ENCODE peak calls at places on chromosome 7, in five cellular contexts. A, Y, P, I and E are unnamed samples. For H3K27me3 and H3K4me1, the result is how much of the 10 kb centered on the place peaks cover.

GRCh38 chr7:69430502-69431145 is 167.7 kb upstream of the AUTS2 start:
- DNase-seq in Y (no peak), I (no peak), P (no peak), A (no peak), E (no peak)

GRCh38 chr7:99352247-99352646 is 22.3 kb upstream of the ARPC1B start:
- DNase-seq in Y (no peak), A (no peak), P (no peak), I (no peak), E (no peak)

GRCh38 chr7:20959281-20959680 is 172.6 kb upstream of the SP8 start:
- DNase-seq in I (no peak), A (no peak), Y (peak), P (no peak), E (no peak)

GRCh38 chr7:94344826-94345225 is 49.9 kb upstream of the COL1A2 start:
- DNase-seq in A (no peak), P (no peak), Y (peak), I (peak), E (peak)

GRCh38 chr7:159019111-159019510 is 125.6 kb downstream of the VIPR2 start:
- DNase-seq in I (no peak), P (no peak), A (no peak), Y (peak), E (no peak)

GRCh38 chr7:40851001-40851400 is 716.2 kb downstream of the SUGCT start:
- DNase-seq in I (no peak), A (no peak), P (no peak), Y (no peak), E (no peak)

GRCh38 chr7:85508642-85509429 is 322.0 kb upstream of the SEMA3D start:
- DNase-seq in P (no peak), Y (no peak), A (no peak), I (peak), E (peak)

GRCh38 chr7:33885290-33886005 is 19.9 kb upstream of the BMPER start:
- DNase-seq in Y (no peak), P (no peak), A (no peak), I (peak), E (no peak)

DNA sequence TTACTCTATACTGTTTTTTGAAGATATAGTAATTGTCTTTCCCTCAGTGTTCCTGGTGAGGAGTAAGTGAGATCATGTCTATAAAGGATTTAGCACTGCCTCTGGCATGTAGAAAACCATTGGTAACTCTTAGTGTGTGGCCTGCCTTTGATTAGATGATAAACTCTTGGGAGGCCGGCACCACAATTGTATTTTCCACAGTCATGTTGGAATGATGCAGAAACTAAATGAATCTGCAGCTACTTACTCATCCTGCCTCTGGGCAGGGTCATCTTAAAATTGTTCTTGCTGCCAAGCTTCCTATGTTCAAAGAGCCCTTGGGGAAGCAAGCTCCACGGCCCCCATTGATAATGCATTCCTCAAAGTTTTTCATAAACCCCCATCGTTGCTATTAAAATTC is 204.6 kb downstream of the ANKRD7 start:
- DNase-seq in P (no peak), A (no peak), Y (no peak), I (peak), E (no peak)
- H3K27me3 ChIP-seq in P (under half), A (under half), Y (under half), I (under half), E (under half)

GRCh38 chr7:1602386-1602785 is 32.6 kb upstream of the PSMG3 start:
- DNase-seq in P (no peak), A (no peak), Y (no peak), I (no peak), E (no peak)

GRCh38 chr7:1601956-1602355 is 32.1 kb upstream of the PSMG3 start:
- DNase-seq in Y (no peak), A (no peak), P (no peak), I (no peak), E (no peak)

GRCh38 chr7:1604383-1604782 is 34.6 kb upstream of the PSMG3 start:
- DNase-seq in A (no peak), P (no peak), I (no peak), Y (no peak), E (no peak)

GRCh38 chr7:1607001-1607400 is 37.2 kb upstream of the PSMG3 start:
- DNase-seq in P (no peak), I (no peak), Y (no peak), A (no peak), E (no peak)

GRCh38 chr7:1603346-1604211 is 33.7 kb upstream of the PSMG3 start:
- DNase-seq in Y (no peak), P (no peak), A (no peak), I (no peak), E (no peak)
- H3K4me1 ChIP-seq in Y (under half), P (under half), A (under half), I (under half), E (under half)

GRCh38 chr7:98284335-98285036 is 3.0 kb downstream of the BRI3 start:
- DNase-seq in Y (peak), I (peak), A (no peak), P (no peak), E (peak)
- H3K9ac ChIP-seq in Y (peak), I (peak), A (peak), P (no peak), E (peak)

GRCh38 chr7:155469311-155470185 is 11.6 kb downstream of the EN2 start:
- DNase-seq in I (no peak), P (no peak), A (no peak), Y (no peak), E (no peak)

GRCh38 chr7:155470186-155470487 is 12.2 kb downstream of the EN2 start:
- DNase-seq in I (no peak), P (no peak), Y (no peak), A (no peak), E (no peak)

GRCh38 chr7:155466814-155467675 is 9.1 kb downstream of the EN2 start:
- DNase-seq in A (peak), I (no peak), P (no peak), Y (no peak), E (no peak)

GRCh38 chr7:155466142-155466813 is 8.3 kb downstream of the EN2 start:
- DNase-seq in I (no peak), Y (no peak), P (no peak), A (no peak), E (no peak)

DNA sequence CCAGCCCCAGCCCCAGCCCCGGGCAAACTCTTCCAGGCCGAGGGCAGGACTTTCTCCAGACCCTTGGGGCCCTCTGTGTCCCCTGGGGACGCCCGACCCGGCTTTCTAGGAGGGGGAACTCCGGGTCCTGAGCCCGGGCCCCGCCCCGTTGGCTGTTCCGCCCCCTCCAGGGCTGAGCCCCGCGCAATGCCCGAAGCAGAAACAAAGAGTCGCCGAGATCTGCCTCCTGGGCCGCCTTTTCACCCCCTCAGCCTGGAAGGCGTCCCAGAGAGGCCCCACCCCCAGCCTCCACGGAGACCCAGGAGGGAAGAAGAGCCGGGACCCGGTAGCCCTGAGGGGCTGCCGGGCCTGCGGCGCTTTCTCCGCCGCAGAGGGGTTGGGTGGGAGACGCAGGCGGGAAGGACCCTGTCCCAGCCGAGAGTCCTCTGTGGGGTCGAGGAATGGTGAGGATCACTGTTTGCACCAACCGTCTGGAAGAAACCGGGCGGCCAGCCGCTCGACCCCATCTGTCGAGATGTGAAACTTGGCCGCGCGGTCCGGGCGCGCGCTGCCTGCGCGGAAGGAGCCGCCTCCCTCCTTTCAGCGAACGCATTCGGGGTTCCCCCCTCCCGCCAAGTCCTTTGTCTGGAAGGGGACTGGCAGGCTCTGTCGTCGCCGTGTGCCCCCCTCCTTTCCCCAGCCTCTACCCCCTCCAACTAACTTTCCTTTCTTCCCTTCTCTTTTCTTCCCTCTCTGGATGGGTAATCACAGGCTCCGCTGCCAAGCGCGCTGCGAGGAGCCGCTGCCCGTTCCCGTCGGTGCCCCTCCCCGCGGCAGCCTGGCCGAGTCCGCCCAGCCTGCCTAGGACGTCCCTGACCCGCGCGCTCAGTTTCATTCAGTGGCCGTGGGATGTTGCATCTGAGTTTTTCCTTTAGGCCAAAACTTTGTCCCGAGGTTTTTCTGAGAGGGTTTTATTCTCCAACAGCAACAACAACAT is 10.2 kb downstream of the EN2 start:
- DNase-seq in P (no peak), A (no peak), Y (no peak), I (no peak), E (no peak)
- H3K27me3 ChIP-seq in P (half or more), A (half or more), Y (under half), I (half or more), E (half or more)

DNA sequence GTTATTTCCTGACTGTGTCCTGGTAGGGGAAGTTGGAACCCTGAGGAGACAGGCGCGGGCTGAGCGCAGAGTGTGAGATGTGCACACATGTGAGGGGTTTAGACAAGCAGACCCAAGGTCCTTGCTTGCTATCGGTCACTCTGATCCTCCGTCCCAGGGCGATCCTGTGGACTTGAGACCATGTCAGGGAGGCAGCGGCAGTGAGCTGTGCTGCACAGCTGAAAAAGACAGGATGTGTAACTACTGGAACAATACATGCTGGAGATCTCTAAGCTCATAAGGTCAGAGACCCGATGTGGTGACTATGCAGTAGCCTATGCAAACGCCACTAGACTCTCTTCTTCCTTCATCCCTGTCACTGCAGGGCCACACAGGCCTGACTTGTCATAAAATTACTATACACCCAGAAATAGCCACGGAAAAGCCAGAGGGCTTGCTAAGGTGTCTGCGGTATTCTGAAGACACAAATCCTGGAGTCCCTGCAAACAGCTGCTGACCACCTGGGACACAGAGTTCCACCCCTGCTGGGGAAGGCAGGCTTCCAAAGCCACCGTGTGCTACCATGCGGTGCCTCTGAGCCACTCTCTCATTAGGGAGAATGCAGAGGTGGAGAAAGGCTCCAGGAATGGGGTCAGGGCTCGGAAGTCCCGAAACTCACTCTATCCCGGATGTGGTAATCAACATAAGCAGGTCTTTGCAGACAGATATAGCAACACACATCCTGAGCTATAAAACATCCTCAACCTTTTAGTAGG is 91.1 kb upstream of the DDC start:
- DNase-seq in I (peak), A (no peak), P (no peak), Y (no peak), E (no peak)
- H3K4me1 ChIP-seq in I (under half), A (under half), P (under half), Y (under half), E (under half)